ENCODE peak calls at places on chromosome 11, in eight cellular contexts. Y, L, A, P, K, U, R and N are unnamed samples.

GRCh38 chr11:127052420-127052819 is 51.9 kb upstream of the KIRREL3 start:
- DNase-seq in Y (no peak), L (no peak), A (no peak), P (no peak), K (no peak), U (no peak), R (no peak), N (no peak)

GRCh38 chr11:9951714-9952275 is 287.9 kb downstream of the SWAP70 start:
- DNase-seq in Y (no peak), L (no peak), A (no peak), P (no peak), K (peak; percentile 25), U (no peak), R (no peak), N (no peak)

GRCh38 chr11:58513747-58514367 is 6.0 kb upstream of the OR5B21 start:
- DNase-seq in Y (no peak), L (peak; percentile 14), A (peak; percentile 52), P (no peak), K (no peak), U (peak; percentile 76), R (no peak), N (peak; percentile 48)

GRCh38 chr11:6862961-6863360 is at the start of gene OR10A2:
- DNase-seq in Y (no peak), L (no peak), A (peak; percentile 13), P (no peak), K (no peak), U (peak; percentile 10), R (no peak), N (no peak)

GRCh38 chr11:90241414-90241813 is 18.6 kb upstream of the CHORDC1 start:
- DNase-seq in Y (no peak), L (no peak), A (no peak), P (no peak), K (no peak), U (no peak), R (no peak), N (no peak)

GRCh38 chr11:69640260-69640994 is 529 bp upstream of the CCND1 start:
- DNase-seq in Y (peak; percentile 69), L (peak; percentile 49), A (no peak), P (no peak), K (no peak), U (no peak), R (no peak), N (peak; percentile 51)

GRCh38 chr11:47786373-47786772 is 19.2 kb upstream of the FNBP4 start:
- DNase-seq in Y (no peak), L (no peak), A (peak; percentile 86), P (no peak), K (no peak), U (peak; percentile 50), R (peak; percentile 66), N (no peak)

GRCh38 chr11:69241844-69242582 is 51.9 kb upstream of the MYEOV start:
- DNase-seq in Y (no peak), L (no peak), A (no peak), P (no peak), K (no peak), U (no peak), R (no peak), N (no peak)

GRCh38 chr11:121039971-121040613 is 16.2 kb downstream of the TBCEL start:
- DNase-seq in Y (no peak), L (no peak), A (no peak), P (no peak), K (no peak), U (no peak), R (no peak), N (no peak)

GRCh38 chr11:83033972-83034672 is 37.6 kb downstream of the RAB30 start:
- DNase-seq in Y (no peak), L (peak; percentile 63), A (peak; percentile 45), P (no peak), K (peak; percentile 56), U (peak; percentile 71), R (peak; percentile 72), N (peak; percentile 75)

GRCh38 chr11:83036701-83037100 is 35.0 kb downstream of the RAB30 start:
- DNase-seq in Y (no peak), L (no peak), A (no peak), P (no peak), K (no peak), U (no peak), R (no peak), N (peak; percentile 69)

GRCh38 chr11:83035070-83035854 is 36.4 kb downstream of the RAB30 start:
- DNase-seq in Y (no peak), L (no peak), A (no peak), P (no peak), K (no peak), U (no peak), R (no peak), N (no peak)

GRCh38 chr11:83034673-83035014 is 37.1 kb downstream of the RAB30 start:
- DNase-seq in Y (no peak), L (no peak), A (no peak), P (no peak), K (no peak), U (no peak), R (no peak), N (peak; percentile 76)

GRCh38 chr11:83033367-83033766 is 38.3 kb downstream of the RAB30 start:
- DNase-seq in Y (no peak), L (no peak), A (no peak), P (no peak), K (no peak), U (no peak), R (no peak), N (no peak)
- H3K4me1 ChIP-seq in Y (no peaks in the 10 kb centered on the region), L (peaks cover 21% of the 10 kb centered on the region), A (peaks cover 17% of the 10 kb centered on the region), P (peaks cover 20% of the 10 kb centered on the region), K (no peaks in the 10 kb centered on the region), U (peaks cover 6% of the 10 kb centered on the region), R (no peaks in the 10 kb centered on the region), N (peaks cover 7% of the 10 kb centered on the region)

GRCh38 chr11:67505605-67506396 is 638 bp upstream of the PITPNM1 start:
- DNase-seq in Y (peak; percentile 95), L (peak; percentile 95), A (peak; percentile 89), P (peak; percentile 98), K (peak; percentile 79), U (peak; percentile 78), R (peak; percentile 91), N (peak; percentile 99)
- H3K4me1 ChIP-seq in Y (no peaks in the 10 kb centered on the region), L (peaks cover 51% of the 10 kb centered on the region), A (peaks cover 4% of the 10 kb centered on the region), P (peaks cover 65% of the 10 kb centered on the region), K (peaks cover 18% of the 10 kb centered on the region), U (peaks cover 14% of the 10 kb centered on the region), R (no peaks in the 10 kb centered on the region), N (peaks cover 2% of the 10 kb centered on the region)

GRCh38 chr11:14075679-14076078 is 113.2 kb downstream of the SPON1 start:
- DNase-seq in Y (no peak), L (no peak), A (no peak), P (no peak), K (no peak), U (no peak), R (no peak), N (no peak)
- H3K4me1 ChIP-seq in Y (no peaks in the 10 kb centered on the region), L (no peaks in the 10 kb centered on the region), A (peaks cover 8% of the 10 kb centered on the region), P (peaks cover 7% of the 10 kb centered on the region), K (no peaks in the 10 kb centered on the region), U (no peaks in the 10 kb centered on the region), R (no peaks in the 10 kb centered on the region), N (no peaks in the 10 kb centered on the region)

GRCh38 chr11:19808076-19808911 is 95.7 kb downstream of the NAV2 start:
- DNase-seq in Y (no peak), L (no peak), A (no peak), P (no peak), K (no peak), U (no peak), R (no peak), N (no peak)
- H3K4me1 ChIP-seq in Y (no peaks in the 10 kb centered on the region), L (peaks cover 2% of the 10 kb centered on the region), A (peaks cover 13% of the 10 kb centered on the region), P (peaks cover 3% of the 10 kb centered on the region), K (no peaks in the 10 kb centered on the region), U (peaks cover 5% of the 10 kb centered on the region), R (no peaks in the 10 kb centered on the region), N (peaks cover 2% of the 10 kb centered on the region)

DNA sequence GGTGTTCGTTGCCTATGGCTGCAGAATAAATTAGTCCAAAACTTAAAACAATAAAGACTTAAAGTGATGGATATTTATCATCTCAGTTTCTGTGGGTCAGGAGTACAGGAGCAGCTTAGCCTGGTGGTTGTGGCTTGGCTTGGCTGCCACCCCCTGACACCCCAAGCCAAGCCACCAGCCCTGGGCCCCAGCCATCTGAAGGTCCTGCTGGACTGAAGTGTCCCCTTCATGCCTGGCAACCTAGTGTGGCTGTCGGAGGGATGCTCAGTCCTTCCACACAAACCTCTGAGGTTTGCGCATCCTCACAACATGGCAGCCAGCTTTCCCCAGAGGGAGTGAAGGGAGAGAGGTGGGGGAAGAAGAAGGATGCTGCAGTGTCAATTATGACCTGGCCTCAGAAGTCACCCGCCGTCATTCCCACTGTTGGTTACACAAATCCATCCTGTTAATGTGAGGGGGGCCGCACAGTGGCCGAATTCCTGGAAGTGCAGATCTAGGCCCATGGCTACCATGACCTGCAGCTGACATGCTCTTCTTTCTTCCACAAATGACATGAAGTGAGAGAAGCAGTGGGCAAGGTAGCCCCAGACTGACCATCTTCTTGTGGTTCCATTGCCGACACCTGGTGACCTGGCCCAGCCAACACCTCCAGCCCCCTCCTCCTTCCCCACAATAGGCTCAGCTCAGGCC is 31.1 kb downstream of the IGF2 start:
- DNase-seq in Y (no peak), L (no peak), A (no peak), P (peak; percentile 49), K (no peak), U (no peak), R (no peak), N (no peak)
- H3K4me1 ChIP-seq in Y (no peaks in the 10 kb centered on the region), L (no peaks in the 10 kb centered on the region), A (no peaks in the 10 kb centered on the region), P (no peaks in the 10 kb centered on the region), K (no peaks in the 10 kb centered on the region), U (peaks cover 3% of the 10 kb centered on the region), R (no peaks in the 10 kb centered on the region), N (no peaks in the 10 kb centered on the region)

DNA sequence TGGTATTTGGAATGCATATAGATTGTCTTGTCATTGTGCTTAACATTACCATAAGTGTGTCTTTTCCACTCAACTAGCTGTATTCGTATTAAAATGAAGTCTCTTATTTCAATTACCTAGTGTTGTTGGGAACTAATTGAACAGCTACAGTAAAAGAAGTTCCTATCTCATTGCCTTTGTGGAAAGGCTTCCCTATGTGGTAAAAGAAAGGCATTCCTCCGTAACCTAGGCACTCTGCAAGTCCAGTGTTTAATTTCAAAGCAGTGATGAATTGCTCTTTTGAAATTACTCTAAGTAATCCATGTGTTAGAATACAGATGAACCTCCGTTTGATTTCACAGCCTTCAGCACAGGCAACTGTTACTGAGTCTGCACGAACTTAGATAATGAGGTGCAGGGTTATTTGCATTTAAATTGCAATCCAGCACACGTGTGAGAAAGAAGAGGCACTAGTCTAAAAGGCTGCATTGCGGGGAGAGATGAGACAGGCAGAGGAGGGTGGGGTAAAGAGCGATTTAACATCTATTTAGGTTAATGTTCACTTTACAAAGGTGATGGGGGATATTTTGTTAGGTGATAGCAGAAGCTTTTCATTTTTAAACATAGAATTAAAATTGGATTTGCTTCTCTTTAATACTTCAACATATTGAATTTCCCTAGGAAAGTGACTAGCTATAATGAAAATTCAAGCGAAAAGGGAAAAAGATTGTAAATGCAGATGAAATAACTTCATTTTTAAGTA is 25.0 kb upstream of the CRTAM start:
- DNase-seq in Y (no peak), L (no peak), A (no peak), P (no peak), K (no peak), U (no peak), R (no peak), N (no peak)
- H3K4me1 ChIP-seq in Y (no peaks in the 10 kb centered on the region), L (peaks cover 5% of the 10 kb centered on the region), A (no peaks in the 10 kb centered on the region), P (peaks cover 6% of the 10 kb centered on the region), K (no peaks in the 10 kb centered on the region), U (peaks cover 3% of the 10 kb centered on the region), R (no peaks in the 10 kb centered on the region), N (no peaks in the 10 kb centered on the region)